ENCODE peak calls at places on chromosomes 2 and 18, in eight cellular contexts. One of them, this sample, is unnamed.

GRCh38 chr2:239109916-239110545 is 262.1 kb downstream of the TWIST2 start:
- DNase-seq in fibroblast of mammary gland: no peak
- DNase-seq in stimulated activated CD4-positive, alpha-beta T cell treated with anti-CD3 and anti-CD28 coated beads, TNF-alpha, amount 100 ng/mL, for 48 hours: no peak
- DNase-seq in head of caudate nucleus: no peak
- DNase-seq in fibroblast of lung: no peak
- DNase-seq in T-helper 1 cell: no peak
- DNase-seq in GF-D8: no peak
- DNase-seq in stimulated activated CD8-positive, alpha-beta memory T cell treated with anti-CD3 and anti-CD28 coated beads, Interleukin-7, amount 100 ng/mL, for 24 hours: no peak
- DNase-seq in this sample: no peak

GRCh38 chr2:178152033-178152432 is 39.8 kb downstream of the RBM45 start:
- DNase-seq in fibroblast of mammary gland: no peak
- DNase-seq in stimulated activated CD4-positive, alpha-beta T cell treated with anti-CD3 and anti-CD28 coated beads, TNF-alpha, amount 100 ng/mL, for 48 hours: no peak
- DNase-seq in head of caudate nucleus: no peak
- DNase-seq in fibroblast of lung: no peak
- DNase-seq in T-helper 1 cell: no peak
- DNase-seq in GF-D8: no peak
- DNase-seq in stimulated activated CD8-positive, alpha-beta memory T cell treated with anti-CD3 and anti-CD28 coated beads, Interleukin-7, amount 100 ng/mL, for 24 hours: no peak
- DNase-seq in this sample: no peak

GRCh38 chr2:222319576-222320440 is 21.0 kb upstream of the PAX3 start:
- DNase-seq in fibroblast of mammary gland: no peak
- DNase-seq in stimulated activated CD4-positive, alpha-beta T cell treated with anti-CD3 and anti-CD28 coated beads, TNF-alpha, amount 100 ng/mL, for 48 hours: no peak
- DNase-seq in head of caudate nucleus: peak; percentile 60
- DNase-seq in fibroblast of lung: peak; percentile 26
- DNase-seq in T-helper 1 cell: no peak
- DNase-seq in GF-D8: no peak
- DNase-seq in stimulated activated CD8-positive, alpha-beta memory T cell treated with anti-CD3 and anti-CD28 coated beads, Interleukin-7, amount 100 ng/mL, for 24 hours: no peak
- DNase-seq in this sample: no peak

GRCh38 chr2:24493713-24494112 is 2.7 kb downstream of the NCOA1 start:
- DNase-seq in fibroblast of mammary gland: peak; percentile 22
- DNase-seq in stimulated activated CD4-positive, alpha-beta T cell treated with anti-CD3 and anti-CD28 coated beads, TNF-alpha, amount 100 ng/mL, for 48 hours: no peak
- DNase-seq in head of caudate nucleus: no peak
- DNase-seq in fibroblast of lung: no peak
- DNase-seq in T-helper 1 cell: no peak
- DNase-seq in GF-D8: no peak
- DNase-seq in stimulated activated CD8-positive, alpha-beta memory T cell treated with anti-CD3 and anti-CD28 coated beads, Interleukin-7, amount 100 ng/mL, for 24 hours: no peak
- DNase-seq in this sample: peak; percentile 72

GRCh38 chr2:81247648-81248047 is 943.1 kb upstream of the LRRTM1 start:
- DNase-seq in fibroblast of mammary gland: no peak
- DNase-seq in stimulated activated CD4-positive, alpha-beta T cell treated with anti-CD3 and anti-CD28 coated beads, TNF-alpha, amount 100 ng/mL, for 48 hours: no peak
- DNase-seq in head of caudate nucleus: no peak
- DNase-seq in fibroblast of lung: no peak
- DNase-seq in T-helper 1 cell: no peak
- DNase-seq in GF-D8: no peak
- DNase-seq in stimulated activated CD8-positive, alpha-beta memory T cell treated with anti-CD3 and anti-CD28 coated beads, Interleukin-7, amount 100 ng/mL, for 24 hours: no peak
- DNase-seq in this sample: no peak

GRCh38 chr2:10218036-10218435 is 84.7 kb upstream of the HPCAL1 start:
- DNase-seq in fibroblast of mammary gland: no peak
- DNase-seq in stimulated activated CD4-positive, alpha-beta T cell treated with anti-CD3 and anti-CD28 coated beads, TNF-alpha, amount 100 ng/mL, for 48 hours: no peak
- DNase-seq in head of caudate nucleus: no peak
- DNase-seq in fibroblast of lung: no peak
- DNase-seq in T-helper 1 cell: no peak
- DNase-seq in GF-D8: no peak
- DNase-seq in stimulated activated CD8-positive, alpha-beta memory T cell treated with anti-CD3 and anti-CD28 coated beads, Interleukin-7, amount 100 ng/mL, for 24 hours: no peak
- DNase-seq in this sample: no peak

GRCh38 chr18:715626-716025 is 3.2 kb upstream of the ENOSF1 start:
- DNase-seq in fibroblast of mammary gland: peak; percentile 89
- DNase-seq in stimulated activated CD4-positive, alpha-beta T cell treated with anti-CD3 and anti-CD28 coated beads, TNF-alpha, amount 100 ng/mL, for 48 hours: no peak
- DNase-seq in head of caudate nucleus: no peak
- DNase-seq in fibroblast of lung: peak; percentile 80
- DNase-seq in T-helper 1 cell: no peak
- DNase-seq in GF-D8: no peak
- DNase-seq in stimulated activated CD8-positive, alpha-beta memory T cell treated with anti-CD3 and anti-CD28 coated beads, Interleukin-7, amount 100 ng/mL, for 24 hours: no peak
- DNase-seq in this sample: no peak

GRCh38 chr2:41925009-41925408 is 122.8 kb upstream of the PKDCC start:
- DNase-seq in fibroblast of mammary gland: no peak
- DNase-seq in stimulated activated CD4-positive, alpha-beta T cell treated with anti-CD3 and anti-CD28 coated beads, TNF-alpha, amount 100 ng/mL, for 48 hours: no peak
- DNase-seq in head of caudate nucleus: no peak
- DNase-seq in fibroblast of lung: peak; percentile 36
- DNase-seq in T-helper 1 cell: no peak
- DNase-seq in GF-D8: no peak
- DNase-seq in stimulated activated CD8-positive, alpha-beta memory T cell treated with anti-CD3 and anti-CD28 coated beads, Interleukin-7, amount 100 ng/mL, for 24 hours: no peak
- DNase-seq in this sample: no peak

GRCh38 chr2:70202236-70202806 is 11.5 kb upstream of the C2orf42 start:
- DNase-seq in fibroblast of mammary gland: no peak
- DNase-seq in stimulated activated CD4-positive, alpha-beta T cell treated with anti-CD3 and anti-CD28 coated beads, TNF-alpha, amount 100 ng/mL, for 48 hours: no peak
- DNase-seq in head of caudate nucleus: no peak
- DNase-seq in fibroblast of lung: no peak
- DNase-seq in T-helper 1 cell: no peak
- DNase-seq in GF-D8: no peak
- DNase-seq in stimulated activated CD8-positive, alpha-beta memory T cell treated with anti-CD3 and anti-CD28 coated beads, Interleukin-7, amount 100 ng/mL, for 24 hours: no peak
- DNase-seq in this sample: no peak

GRCh38 chr2:224259831-224260230 is 142.1 kb downstream of the FAM124B start:
- DNase-seq in fibroblast of mammary gland: no peak
- DNase-seq in stimulated activated CD4-positive, alpha-beta T cell treated with anti-CD3 and anti-CD28 coated beads, TNF-alpha, amount 100 ng/mL, for 48 hours: no peak
- DNase-seq in head of caudate nucleus: no peak
- DNase-seq in fibroblast of lung: no peak
- DNase-seq in T-helper 1 cell: no peak
- DNase-seq in GF-D8: no peak
- DNase-seq in stimulated activated CD8-positive, alpha-beta memory T cell treated with anti-CD3 and anti-CD28 coated beads, Interleukin-7, amount 100 ng/mL, for 24 hours: no peak
- DNase-seq in this sample: no peak

GRCh38 chr2:9693138-9693520 is 62.3 kb upstream of the YWHAQ start:
- DNase-seq in fibroblast of mammary gland: peak; percentile 85
- DNase-seq in stimulated activated CD4-positive, alpha-beta T cell treated with anti-CD3 and anti-CD28 coated beads, TNF-alpha, amount 100 ng/mL, for 48 hours: no peak
- DNase-seq in head of caudate nucleus: no peak
- DNase-seq in fibroblast of lung: peak; percentile 86
- DNase-seq in T-helper 1 cell: no peak
- DNase-seq in GF-D8: no peak
- DNase-seq in stimulated activated CD8-positive, alpha-beta memory T cell treated with anti-CD3 and anti-CD28 coated beads, Interleukin-7, amount 100 ng/mL, for 24 hours: no peak
- DNase-seq in this sample: peak; percentile 42

GRCh38 chr2:65549262-65550036 is 117.0 kb upstream of the SPRED2 start:
- DNase-seq in fibroblast of mammary gland: no peak
- DNase-seq in stimulated activated CD4-positive, alpha-beta T cell treated with anti-CD3 and anti-CD28 coated beads, TNF-alpha, amount 100 ng/mL, for 48 hours: no peak
- DNase-seq in head of caudate nucleus: no peak
- DNase-seq in fibroblast of lung: no peak
- DNase-seq in T-helper 1 cell: no peak
- DNase-seq in GF-D8: no peak
- DNase-seq in stimulated activated CD8-positive, alpha-beta memory T cell treated with anti-CD3 and anti-CD28 coated beads, Interleukin-7, amount 100 ng/mL, for 24 hours: no peak
- DNase-seq in this sample: no peak

GRCh38 chr2:6474368-6475140 is 391.2 kb downstream of the CMPK2 start:
- DNase-seq in fibroblast of mammary gland: no peak
- DNase-seq in stimulated activated CD4-positive, alpha-beta T cell treated with anti-CD3 and anti-CD28 coated beads, TNF-alpha, amount 100 ng/mL, for 48 hours: no peak
- DNase-seq in head of caudate nucleus: no peak
- DNase-seq in fibroblast of lung: no peak
- DNase-seq in T-helper 1 cell: no peak
- DNase-seq in GF-D8: no peak
- DNase-seq in stimulated activated CD8-positive, alpha-beta memory T cell treated with anti-CD3 and anti-CD28 coated beads, Interleukin-7, amount 100 ng/mL, for 24 hours: no peak
- DNase-seq in this sample: no peak

GRCh38 chr18:49917742-49918141 is 104.4 kb upstream of the ACAA2 start:
- DNase-seq in fibroblast of mammary gland: no peak
- DNase-seq in stimulated activated CD4-positive, alpha-beta T cell treated with anti-CD3 and anti-CD28 coated beads, TNF-alpha, amount 100 ng/mL, for 48 hours: no peak
- DNase-seq in head of caudate nucleus: no peak
- DNase-seq in fibroblast of lung: no peak
- DNase-seq in T-helper 1 cell: no peak
- DNase-seq in GF-D8: no peak
- DNase-seq in stimulated activated CD8-positive, alpha-beta memory T cell treated with anti-CD3 and anti-CD28 coated beads, Interleukin-7, amount 100 ng/mL, for 24 hours: no peak
- DNase-seq in this sample: no peak

GRCh38 chr2:241695676-241696075 is 6.2 kb upstream of the ING5 start:
- DNase-seq in fibroblast of mammary gland: peak; percentile 35
- DNase-seq in stimulated activated CD4-positive, alpha-beta T cell treated with anti-CD3 and anti-CD28 coated beads, TNF-alpha, amount 100 ng/mL, for 48 hours: no peak
- DNase-seq in head of caudate nucleus: no peak
- DNase-seq in fibroblast of lung: no peak
- DNase-seq in T-helper 1 cell: no peak
- DNase-seq in GF-D8: no peak
- DNase-seq in stimulated activated CD8-positive, alpha-beta memory T cell treated with anti-CD3 and anti-CD28 coated beads, Interleukin-7, amount 100 ng/mL, for 24 hours: no peak
- DNase-seq in this sample: no peak

GRCh38 chr2:32564417-32565035 is 63.3 kb upstream of the TTC27 start:
- DNase-seq in fibroblast of mammary gland: no peak
- DNase-seq in stimulated activated CD4-positive, alpha-beta T cell treated with anti-CD3 and anti-CD28 coated beads, TNF-alpha, amount 100 ng/mL, for 48 hours: no peak
- DNase-seq in head of caudate nucleus: no peak
- DNase-seq in fibroblast of lung: peak; percentile 39
- DNase-seq in T-helper 1 cell: no peak
- DNase-seq in GF-D8: no peak
- DNase-seq in stimulated activated CD8-positive, alpha-beta memory T cell treated with anti-CD3 and anti-CD28 coated beads, Interleukin-7, amount 100 ng/mL, for 24 hours: no peak
- DNase-seq in this sample: no peak

GRCh38 chr18:37403788-37404187 is 161.8 kb downstream of the CELF4 start:
- DNase-seq in fibroblast of mammary gland: no peak
- DNase-seq in stimulated activated CD4-positive, alpha-beta T cell treated with anti-CD3 and anti-CD28 coated beads, TNF-alpha, amount 100 ng/mL, for 48 hours: no peak
- DNase-seq in head of caudate nucleus: no peak
- DNase-seq in fibroblast of lung: no peak
- DNase-seq in T-helper 1 cell: no peak
- DNase-seq in GF-D8: no peak
- DNase-seq in stimulated activated CD8-positive, alpha-beta memory T cell treated with anti-CD3 and anti-CD28 coated beads, Interleukin-7, amount 100 ng/mL, for 24 hours: no peak
- DNase-seq in this sample: no peak

GRCh38 chr2:64049633-64050220 is 30.5 kb upstream of the VPS54 start:
- DNase-seq in fibroblast of mammary gland: peak; percentile 74
- DNase-seq in stimulated activated CD4-positive, alpha-beta T cell treated with anti-CD3 and anti-CD28 coated beads, TNF-alpha, amount 100 ng/mL, for 48 hours: peak; percentile 40
- DNase-seq in head of caudate nucleus: peak; percentile 88
- DNase-seq in fibroblast of lung: peak; percentile 51
- DNase-seq in T-helper 1 cell: peak; percentile 40
- DNase-seq in GF-D8: peak; percentile 38
- DNase-seq in stimulated activated CD8-positive, alpha-beta memory T cell treated with anti-CD3 and anti-CD28 coated beads, Interleukin-7, amount 100 ng/mL, for 24 hours: no peak
- DNase-seq in this sample: peak; percentile 40

GRCh38 chr2:136112949-136113766 is 4.8 kb downstream of the CXCR4 start:
- DNase-seq in fibroblast of mammary gland: no peak
- DNase-seq in stimulated activated CD4-positive, alpha-beta T cell treated with anti-CD3 and anti-CD28 coated beads, TNF-alpha, amount 100 ng/mL, for 48 hours: no peak
- DNase-seq in head of caudate nucleus: no peak
- DNase-seq in fibroblast of lung: no peak
- DNase-seq in T-helper 1 cell: no peak
- DNase-seq in GF-D8: peak; percentile 83
- DNase-seq in stimulated activated CD8-positive, alpha-beta memory T cell treated with anti-CD3 and anti-CD28 coated beads, Interleukin-7, amount 100 ng/mL, for 24 hours: no peak
- DNase-seq in this sample: no peak

GRCh38 chr2:128505150-128505490 is 186.5 kb upstream of the HS6ST1 start:
- DNase-seq in fibroblast of mammary gland: no peak
- DNase-seq in stimulated activated CD4-positive, alpha-beta T cell treated with anti-CD3 and anti-CD28 coated beads, TNF-alpha, amount 100 ng/mL, for 48 hours: no peak
- DNase-seq in head of caudate nucleus: no peak
- DNase-seq in fibroblast of lung: no peak
- DNase-seq in T-helper 1 cell: no peak
- DNase-seq in GF-D8: no peak
- DNase-seq in stimulated activated CD8-positive, alpha-beta memory T cell treated with anti-CD3 and anti-CD28 coated beads, Interleukin-7, amount 100 ng/mL, for 24 hours: no peak
- DNase-seq in this sample: no peak

GRCh38 chr2:130985206-130985779 is 108.0 kb downstream of the FAM168B start:
- DNase-seq in fibroblast of mammary gland: no peak
- DNase-seq in stimulated activated CD4-positive, alpha-beta T cell treated with anti-CD3 and anti-CD28 coated beads, TNF-alpha, amount 100 ng/mL, for 48 hours: no peak
- DNase-seq in head of caudate nucleus: no peak
- DNase-seq in fibroblast of lung: no peak
- DNase-seq in T-helper 1 cell: no peak
- DNase-seq in GF-D8: peak; percentile 30
- DNase-seq in stimulated activated CD8-positive, alpha-beta memory T cell treated with anti-CD3 and anti-CD28 coated beads, Interleukin-7, amount 100 ng/mL, for 24 hours: no peak
- DNase-seq in this sample: no peak

This sample was measured in fibroblast of the conjunctiva.